ENCODE peak calls at places on chromosomes 3 and 15, in seven cellular contexts. C is GM23248, N is IMR-90, F is H7, P is brain microvascular endothelial cell, L is psoas muscle, Q is heart left ventricle. X is an unnamed sample.
A peak's percentile ranks its signal among the peaks of the same experiment; 100 is the strongest.

GRCh38 chr3:72258366-72258765 is 473.4 kb upstream of the PROK2 start:
- DNase-seq in P (no peak), F (peak; percentile 59), N (no peak), C (no peak), L (no peak), Q (no peak), X (no peak)

GRCh38 chr3:178584722-178585121 is 48.5 kb downstream of the KCNMB2 start:
- DNase-seq in L (no peak), P (no peak), C (no peak), N (no peak), Q (no peak), F (no peak), X (no peak)

GRCh38 chr3:64011685-64012084 is 11.6 kb downstream of the PSMD6 start:
- DNase-seq in P (peak; percentile 83), Q (no peak), N (peak; percentile 83), F (no peak), L (no peak), C (peak; percentile 93), X (no peak)

GRCh38 chr15:35743320-35743719 is 197.4 kb upstream of the DPH6 start:
- DNase-seq in L (no peak), Q (no peak), P (no peak), C (no peak), N (no peak), F (no peak), X (no peak)

GRCh38 chr15:74408815-74409214 is 24.9 kb downstream of the SEMA7A start:
- DNase-seq in P (no peak), N (no peak), C (no peak), L (no peak), F (no peak), Q (no peak), X (no peak)

GRCh38 chr3:186307594-186307993 is 54.4 kb downstream of the DGKG start:
- DNase-seq in L (no peak), F (no peak), N (peak; percentile 52), P (peak; percentile 27), Q (no peak), C (peak; percentile 69), X (peak; percentile 7)

GRCh38 chr3:167406876-167407492 is 26.9 kb upstream of the ZBBX start:
- DNase-seq in C (peak; percentile 84), L (no peak), N (peak; percentile 15), Q (peak; percentile 31), P (peak; percentile 61), F (peak; percentile 3), X (peak; percentile 52)

GRCh38 chr3:8319935-8320634 is 181.5 kb upstream of the LMCD1 start:
- DNase-seq in C (peak; percentile 81), L (no peak), F (no peak), P (peak; percentile 67), Q (no peak), N (peak; percentile 77), X (no peak)

GRCh38 chr15:50247819-50248650 is 17.5 kb downstream of the HDC start:
- DNase-seq in P (peak; percentile 16), C (no peak), F (no peak), N (no peak), Q (no peak), L (no peak), X (no peak)

GRCh38 chr15:31516459-31516858 is 189.8 kb downstream of the KLF13 start:
- DNase-seq in F (no peak), N (no peak), P (no peak), L (no peak), C (no peak), Q (no peak), X (no peak)

GRCh38 chr3:30625541-30626438 is 19.4 kb downstream of the TGFBR2 start:
- DNase-seq in L (no peak), F (no peak), C (peak; percentile 55), P (no peak), Q (no peak), N (peak; percentile 88), X (peak; percentile 2)

GRCh38 chr15:95864467-95864886 is 466.0 kb upstream of the NR2F2 start:
- DNase-seq in Q (no peak), L (no peak), P (no peak), F (no peak), C (no peak), N (no peak), X (no peak)

GRCh38 chr15:63073497-63074172 is 31.1 kb downstream of the TPM1 start:
- DNase-seq in P (peak; percentile 51), F (no peak), C (peak; percentile 52), L (no peak), N (no peak), Q (no peak), X (no peak)

GRCh38 chr15:92979011-92979701 is 79.0 kb downstream of the CHD2 start:
- DNase-seq in P (no peak), L (no peak), F (no peak), C (peak; percentile 23), Q (no peak), N (peak; percentile 24), X (no peak)

GRCh38 chr3:120506076-120506827 is 55.5 kb upstream of the FSTL1 start:
- DNase-seq in P (no peak), C (peak; percentile 69), F (no peak), Q (no peak), L (no peak), N (peak; percentile 28), X (peak; percentile 23)

GRCh38 chr3:144244662-144245061 is 273.0 kb downstream of the DIPK2A start:
- DNase-seq in P (no peak), L (no peak), C (no peak), Q (no peak), F (no peak), N (no peak), X (no peak)

GRCh38 chr15:68053001-68053400 is 1.1 kb upstream of the PIAS1 start:
- DNase-seq in P (no peak), L (no peak), F (no peak), Q (no peak), N (no peak), C (no peak), X (no peak)

GRCh38 chr15:92463826-92464225 is 70.1 kb downstream of the ST8SIA2 start:
- DNase-seq in C (peak; percentile 44), L (no peak), P (no peak), Q (no peak), N (no peak), F (no peak), X (no peak)

GRCh38 chr3:84965141-84965540 is 6.4 kb downstream of the CADM2 start:
- DNase-seq in C (no peak), L (no peak), N (no peak), P (no peak), F (peak; percentile 70), Q (no peak), X (no peak)

GRCh38 chr3:29827756-29828155 is 546.9 kb downstream of the RBMS3 start:
- DNase-seq in F (no peak), L (no peak), N (peak; percentile 70), C (peak; percentile 26), Q (no peak), P (no peak), X (no peak)

GRCh38 chr3:155367510-155367909 is 74.0 kb upstream of the STRIT1 start:
- DNase-seq in F (no peak), L (no peak), P (no peak), N (no peak), C (no peak), Q (no peak), X (no peak)

GRCh38 chr3:109731639-109732473 is 394.5 kb upstream of the DPPA4 start:
- DNase-seq in F (peak; percentile 4), Q (no peak), C (peak; percentile 65), P (peak; percentile 58), L (no peak), N (peak; percentile 72), X (peak; percentile 22)

GRCh38 chr3:126474498-126475410 is 937 bp downstream of the ZXDC start:
- DNase-seq in F (peak; percentile 81), N (peak; percentile 35), L (peak; percentile 60), Q (peak; percentile 66), P (peak; percentile 34), C (peak; percentile 72), X (peak; percentile 44)

GRCh38 chr15:60383008-60383694 is 14.6 kb downstream of the ANXA2 start:
- DNase-seq in C (peak; percentile 22), L (no peak), P (peak; percentile 0), N (no peak), F (no peak), Q (no peak), X (no peak)
- H3K36me3 ChIP-seq in C (peaks cover 69% of the 10 kb centered on the region), L (peaks cover 79% of the 10 kb centered on the region), P (peaks cover 81% of the 10 kb centered on the region), N (peaks cover 31% of the 10 kb centered on the region), F (peaks cover 3% of the 10 kb centered on the region), Q (peaks cover 52% of the 10 kb centered on the region), X (peaks cover 98% of the 10 kb centered on the region)

GRCh38 chr3:39095778-39096177 is 11.6 kb downstream of the GORASP1 start:
- DNase-seq in P (no peak), C (no peak), L (no peak), Q (no peak), N (no peak), F (no peak), X (no peak)

GRCh38 chr3:39095146-39095677 is 12.2 kb downstream of the GORASP1 start:
- DNase-seq in C (no peak), F (no peak), L (no peak), Q (no peak), P (no peak), N (no peak), X (no peak)

GRCh38 chr3:39098473-39099000 is 8.9 kb downstream of the GORASP1 start:
- DNase-seq in C (no peak), N (no peak), F (no peak), L (no peak), P (no peak), Q (no peak), X (no peak)

GRCh38 chr3:39097716-39098472 is 9.5 kb downstream of the GORASP1 start:
- DNase-seq in P (no peak), F (no peak), L (no peak), N (no peak), Q (no peak), C (peak; percentile 20), X (no peak)

DNA sequence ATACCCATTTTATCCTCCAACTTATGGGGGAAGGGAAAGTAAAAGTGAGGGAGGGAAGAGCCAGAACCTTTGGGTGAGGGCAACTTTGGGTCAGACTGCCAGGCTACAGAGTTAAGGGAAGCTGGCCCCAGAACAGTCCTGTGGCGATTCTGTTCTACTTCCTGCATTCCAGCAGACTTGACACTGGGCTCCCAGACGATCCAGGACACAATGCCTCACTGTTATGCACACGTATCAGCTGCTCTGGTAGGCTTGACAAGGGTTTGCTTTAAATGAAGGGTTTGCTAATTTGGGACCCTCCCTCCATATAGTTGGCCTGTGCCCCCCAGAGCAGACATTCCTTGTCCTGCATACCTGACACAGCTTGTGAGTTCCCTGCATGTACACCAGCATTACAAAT is 10.7 kb downstream of the GORASP1 start:
- DNase-seq in C (peak; percentile 58), P (peak; percentile 16), Q (no peak), F (peak; percentile 23), N (peak; percentile 21), L (no peak), X (no peak)
- H3K36me3 ChIP-seq in C (peaks cover 31% of the 10 kb centered on the region), P (peaks cover 47% of the 10 kb centered on the region), Q (peaks cover 91% of the 10 kb centered on the region), F (peaks cover 31% of the 10 kb centered on the region), N (peaks cover 61% of the 10 kb centered on the region), L (peaks cover 92% of the 10 kb centered on the region), X (no peaks in the 10 kb centered on the region)

GRCh38 chr3:124918524-124918923 is 16.0 kb downstream of the MUC13 start:
- DNase-seq in Q (no peak), P (no peak), L (no peak), C (no peak), F (no peak), N (no peak), X (no peak)
- H3K36me3 ChIP-seq in Q (no peaks in the 10 kb centered on the region), P (no peaks in the 10 kb centered on the region), L (no peaks in the 10 kb centered on the region), C (no peaks in the 10 kb centered on the region), F (no peaks in the 10 kb centered on the region), N (no peaks in the 10 kb centered on the region), X (no peaks in the 10 kb centered on the region)

DNA sequence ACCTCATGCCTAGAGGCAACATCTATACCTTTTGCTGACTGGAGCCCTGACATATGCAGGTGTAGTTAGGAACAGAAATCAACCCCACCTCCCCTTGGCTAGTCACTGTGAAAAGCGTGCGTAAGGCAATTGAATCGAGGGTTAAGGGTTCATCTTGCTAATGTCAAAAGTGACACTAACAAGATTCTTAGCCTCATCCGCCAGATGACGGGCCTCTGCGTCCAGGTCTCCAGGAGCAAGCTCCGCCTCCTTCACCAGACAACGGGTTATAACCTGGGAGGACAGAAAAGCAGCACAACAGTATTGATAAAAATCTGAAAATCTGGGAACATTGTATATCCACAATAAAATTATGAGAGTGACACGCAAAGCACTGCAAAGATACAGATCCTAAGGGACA is 4.7 kb downstream of the SELENOS start:
- DNase-seq in P (no peak), N (no peak), Q (no peak), L (no peak), F (no peak), C (no peak), X (no peak)
- H3K36me3 ChIP-seq in P (peaks cover 69% of the 10 kb centered on the region), N (peaks cover 55% of the 10 kb centered on the region), Q (peaks cover 65% of the 10 kb centered on the region), L (peaks cover 78% of the 10 kb centered on the region), F (peaks cover 40% of the 10 kb centered on the region), C (peaks cover 48% of the 10 kb centered on the region), X (peaks cover 71% of the 10 kb centered on the region)